ENCODE peak calls at places on chromosomes 7 and 10, in eight cellular contexts. U is endothelial cell of umbilical vein, K is heart right ventricle, D is SK-N-SH, O is upper lobe of left lung, X is lower lobe of right lung, V is OCI-LY7, S is HCT116. Y is an unnamed sample.

GRCh38 chr10:102975483-102976057 is 57.5 kb downstream of the CNNM2 start:
- DNase-seq in D (no peak), X (no peak), S (no peak), K (no peak), V (no peak), U (no peak), O (no peak), Y (no peak)

GRCh38 chr7:90648107-90648506 is 52.0 kb downstream of the CDK14 start:
- DNase-seq in O (no peak), U (no peak), S (no peak), D (no peak), K (no peak), X (no peak), V (no peak), Y (no peak)

GRCh38 chr7:113890326-113891030 is 28.3 kb downstream of the PPP1R3A start:
- DNase-seq in U (no peak), X (no peak), K (no peak), O (no peak), D (no peak), V (no peak), S (no peak), Y (no peak)

GRCh38 chr7:88281729-88282128 is 25.0 kb downstream of the STEAP4 start:
- DNase-seq in O (no peak), U (no peak), D (no peak), S (no peak), V (no peak), K (no peak), X (no peak), Y (no peak)

GRCh38 chr7:18337425-18337824 is 158.1 kb upstream of the HDAC9 start:
- DNase-seq in K (no peak), O (no peak), X (no peak), S (no peak), U (no peak), D (no peak), V (no peak), Y (no peak)

GRCh38 chr10:6148908-6149307 is 53.8 kb upstream of the PFKFB3 start:
- DNase-seq in U (no peak), D (no peak), X (no peak), S (no peak), V (no peak), O (no peak), K (no peak), Y (no peak)

GRCh38 chr7:145848691-145849090 is 267.9 kb upstream of the CNTNAP2 start:
- DNase-seq in S (no peak), D (peak), X (no peak), O (no peak), K (no peak), U (no peak), V (peak), Y (no peak)

GRCh38 chr7:46369933-46370654 is 449.0 kb upstream of the IGFBP3 start:
- DNase-seq in X (no peak), V (no peak), S (peak), O (no peak), K (no peak), U (peak), D (no peak), Y (no peak)

GRCh38 chr10:124661661-124662180 is 82.5 kb downstream of the FAM53B start:
- DNase-seq in O (no peak), D (no peak), V (no peak), U (no peak), S (no peak), K (peak), X (no peak), Y (no peak)

GRCh38 chr7:23759556-23760391 is 49.8 kb downstream of the STK31 start:
- DNase-seq in U (peak), X (no peak), K (no peak), D (no peak), O (no peak), V (no peak), S (peak), Y (no peak)

GRCh38 chr10:25831138-25831537 is 102.9 kb upstream of the MYO3A start:
- DNase-seq in U (no peak), O (no peak), D (no peak), V (no peak), K (no peak), X (no peak), S (no peak), Y (no peak)

GRCh38 chr10:33279276-33279675 is 55.2 kb downstream of the NRP1 start:
- DNase-seq in X (no peak), K (no peak), U (no peak), S (no peak), V (no peak), D (no peak), O (no peak), Y (no peak)

GRCh38 chr7:29091121-29091601 is 55.2 kb downstream of the CPVL start:
- DNase-seq in K (peak), X (no peak), S (no peak), O (no peak), V (no peak), U (no peak), D (peak), Y (no peak)

GRCh38 chr7:6462094-6462493 is 14.3 kb upstream of the DAGLB start:
- DNase-seq in O (no peak), U (no peak), K (no peak), S (no peak), D (no peak), V (no peak), X (no peak), Y (no peak)

GRCh38 chr10:119408969-119409371 is 133.5 kb downstream of the RGS10 start:
- DNase-seq in K (no peak), D (no peak), S (no peak), X (no peak), V (no peak), O (no peak), U (peak), Y (no peak)

GRCh38 chr10:89062861-89063260 is 72.3 kb downstream of the FAS start:
- DNase-seq in D (no peak), S (no peak), U (peak), X (no peak), K (peak), V (no peak), O (no peak), Y (no peak)

GRCh38 chr7:153190986-153191385 is 431.4 kb downstream of the ACTR3B start:
- DNase-seq in V (no peak), X (no peak), K (no peak), U (no peak), S (no peak), O (no peak), D (no peak), Y (no peak)

GRCh38 chr10:26696786-26697162 is 727 bp upstream of the PDSS1 start:
- DNase-seq in X (no peak), O (no peak), U (peak), V (no peak), S (peak), D (no peak), K (no peak), Y (no peak)

GRCh38 chr10:128463991-128464755 is 337.9 kb upstream of the MKI67 start:
- DNase-seq in U (peak), O (no peak), S (peak), K (no peak), X (no peak), D (no peak), V (peak), Y (peak)

GRCh38 chr10:128817636-128818035 is 649.4 kb upstream of the MGMT start:
- DNase-seq in V (no peak), S (no peak), X (no peak), U (no peak), O (no peak), K (no peak), D (no peak), Y (no peak)

GRCh38 chr10:48506147-48506917 is 98.5 kb downstream of the ARHGAP22 start:
- DNase-seq in D (peak), S (peak), K (no peak), X (no peak), V (peak), O (no peak), U (peak), Y (peak)

GRCh38 chr7:24756989-24757798 is at the start of gene GSDME:
- DNase-seq in S (no peak), D (peak), K (peak), V (peak), X (peak), U (peak), O (peak), Y (peak)

GRCh38 chr7:128170461-128170860 is 70.6 kb upstream of the LEP start:
- DNase-seq in X (no peak), V (no peak), O (peak), S (no peak), D (no peak), K (no peak), U (no peak), Y (no peak)

GRCh38 chr10:5817322-5818047 is 4.3 kb upstream of the GDI2 start:
- DNase-seq in X (no peak), O (no peak), U (no peak), K (no peak), D (no peak), V (peak), S (no peak), Y (peak)

DNA sequence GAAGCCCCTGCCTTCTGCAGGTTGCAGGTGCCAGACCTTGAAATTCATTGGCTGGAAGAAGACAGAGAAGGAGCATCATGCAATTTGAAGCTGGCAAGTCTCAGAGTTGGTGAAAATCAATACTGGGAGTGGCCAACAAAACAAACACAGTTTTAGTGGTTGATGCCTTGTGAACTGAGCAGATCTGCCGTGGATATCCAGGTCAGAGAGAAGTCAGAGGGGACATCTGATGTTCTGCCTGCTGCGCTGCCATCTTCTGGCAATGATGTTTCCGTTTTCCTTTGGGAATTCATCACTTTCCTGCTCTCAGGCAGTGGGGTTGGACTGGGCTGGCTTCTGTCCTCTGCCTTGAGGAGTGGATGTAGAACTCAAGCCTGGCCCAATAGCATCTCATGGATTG is 132.0 kb downstream of the RPS24 start:
- DNase-seq in K (no peak), O (no peak), V (no peak), D (peak), U (no peak), X (no peak), S (peak), Y (no peak)
- TF ChIP-seq CTCF in K (no peak), O (no peak), V (no peak), D (peak), U (no peak), X (no peak), S (peak), Y (peak)

GRCh38 chr7:3162286-3162685 is 118.6 kb upstream of the CARD11 start:
- DNase-seq in D (peak), U (no peak), O (no peak), S (no peak), K (no peak), X (no peak), V (peak), Y (no peak)
- TF ChIP-seq CTCF in D (no peak), U (no peak), O (no peak), S (peak), K (no peak), X (no peak), V (peak), Y (no peak)

GRCh38 chr7:129212596-129212995 is 12.2 kb upstream of the AHCYL2 start:
- DNase-seq in O (no peak), U (no peak), V (no peak), K (no peak), X (no peak), D (no peak), S (no peak), Y (no peak)

GRCh38 chr7:129210256-129210988 is 14.4 kb upstream of the AHCYL2 start:
- DNase-seq in S (no peak), K (peak), D (peak), V (peak), X (peak), O (peak), U (peak), Y (peak)

GRCh38 chr7:129210989-129211312 is 13.9 kb upstream of the AHCYL2 start:
- DNase-seq in D (no peak), O (no peak), K (no peak), V (no peak), S (no peak), U (no peak), X (no peak), Y (no peak)

GRCh38 chr7:129212126-129212525 is 12.7 kb upstream of the AHCYL2 start:
- DNase-seq in D (no peak), V (no peak), S (no peak), U (no peak), K (no peak), O (no peak), X (no peak), Y (no peak)

GRCh38 chr7:129213828-129214227 is 11.0 kb upstream of the AHCYL2 start:
- DNase-seq in K (no peak), S (no peak), X (no peak), O (no peak), D (peak), V (peak), U (no peak), Y (no peak)
- TF ChIP-seq CTCF in K (no peak), S (peak), X (no peak), O (no peak), D (no peak), V (peak), U (no peak), Y (no peak)

GRCh38 chr7:98106647-98107312 is at the start of gene LMTK2:
- DNase-seq in V (peak), D (peak), O (peak), U (peak), X (peak), K (peak), S (peak), Y (peak)
- TF ChIP-seq CTCF in V (peak), D (peak), O (peak), U (peak), X (peak), K (peak), S (peak), Y (peak)

GRCh38 chr10:132045324-132045723 is 20.4 kb upstream of the JAKMIP3 start:
- DNase-seq in K (no peak), X (no peak), O (no peak), D (no peak), S (no peak), U (no peak), V (no peak), Y (no peak)

GRCh38 chr10:132047575-132048293 is 18.0 kb upstream of the JAKMIP3 start:
- DNase-seq in U (no peak), D (no peak), S (no peak), K (no peak), O (no peak), V (no peak), X (no peak), Y (no peak)

GRCh38 chr10:132041340-132041739 is 24.4 kb upstream of the JAKMIP3 start:
- DNase-seq in K (no peak), X (no peak), V (no peak), S (no peak), O (no peak), D (no peak), U (no peak), Y (no peak)

GRCh38 chr10:132044803-132045202 is 20.9 kb upstream of the JAKMIP3 start:
- DNase-seq in S (no peak), U (no peak), O (no peak), V (no peak), D (no peak), K (no peak), X (no peak), Y (no peak)

GRCh38 chr10:132043861-132044695 is 21.7 kb upstream of the JAKMIP3 start:
- DNase-seq in O (no peak), X (no peak), V (peak), K (no peak), U (no peak), S (no peak), D (no peak), Y (no peak)
- TF ChIP-seq CTCF in O (no peak), X (no peak), V (no peak), K (no peak), U (no peak), S (no peak), D (no peak), Y (no peak)

DNA sequence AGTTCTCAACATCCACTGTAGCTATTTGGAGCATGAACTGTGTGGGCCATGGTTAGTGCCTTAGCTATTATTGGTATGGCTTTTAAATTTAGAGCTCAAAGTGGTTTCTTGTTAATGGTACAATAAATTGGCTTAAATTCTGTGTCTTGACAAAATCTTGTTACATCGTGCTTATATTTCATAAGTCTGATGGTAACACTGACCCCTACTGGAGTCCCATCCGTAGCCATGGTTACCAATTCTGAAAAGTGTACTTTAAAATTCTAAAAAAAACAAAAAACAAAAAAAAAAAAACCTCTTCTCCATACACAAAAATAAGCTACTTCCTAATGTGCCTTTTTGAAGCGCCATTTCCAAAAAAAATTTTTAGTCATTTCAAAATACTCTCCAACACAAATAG is 6.4 kb upstream of the RPP30 start:
- DNase-seq in K (no peak), S (no peak), D (no peak), U (peak), X (no peak), O (no peak), V (peak), Y (no peak)
- TF ChIP-seq CTCF in K (no peak), S (peak), D (peak), U (peak), X (no peak), O (no peak), V (peak), Y (peak)

Y was measured in type B pancreatic cell.